ENCODE peak calls at places on chromosomes 13 and 19, in four cellular contexts. Z is HepG2, T is H1, D is K562. W is an unnamed sample.

GRCh38 chr19:10061717-10062310 is 24.3 kb upstream of the SHFL start:
- DNase-seq in Z (no peak), T (no peak), D (peak), W (no peak)

GRCh38 chr19:36245210-36246005 is 30.5 kb downstream of the ZNF146 start:
- DNase-seq in Z (no peak), T (peak), D (no peak), W (no peak)

GRCh38 chr13:41032646-41033396 is 13.7 kb upstream of the ELF1 start:
- DNase-seq in Z (no peak), T (no peak), D (no peak), W (no peak)

GRCh38 chr13:59531571-59532091 is 632.1 kb downstream of the DIAPH3 start:
- DNase-seq in Z (peak), T (peak), D (peak), W (peak)

GRCh38 chr13:29543230-29544215 is 52.0 kb downstream of the SLC7A1 start:
- DNase-seq in Z (peak), T (no peak), D (peak), W (no peak)

GRCh38 chr13:48775804-48776203 is 122.1 kb downstream of the CYSLTR2 start:
- DNase-seq in Z (no peak), T (no peak), D (no peak), W (no peak)

GRCh38 chr19:42634409-42635232 is 39.9 kb upstream of the CEACAM8 start:
- DNase-seq in Z (peak), T (peak), D (peak), W (peak)

GRCh38 chr19:16301999-16302694 is 22.5 kb upstream of the KLF2 start:
- DNase-seq in Z (no peak), T (no peak), D (no peak), W (peak)

GRCh38 chr19:23795462-23795861 is 36.8 kb upstream of the ZNF681 start:
- DNase-seq in Z (no peak), T (no peak), D (no peak), W (no peak)

GRCh38 chr19:6811906-6812305 is 39.4 kb downstream of the VAV1 start:
- DNase-seq in Z (peak), T (no peak), D (peak), W (peak)

GRCh38 chr19:57688011-57688763 is 6.4 kb downstream of the ZNF551 start:
- DNase-seq in Z (no peak), T (no peak), D (no peak), W (no peak)

DNA sequence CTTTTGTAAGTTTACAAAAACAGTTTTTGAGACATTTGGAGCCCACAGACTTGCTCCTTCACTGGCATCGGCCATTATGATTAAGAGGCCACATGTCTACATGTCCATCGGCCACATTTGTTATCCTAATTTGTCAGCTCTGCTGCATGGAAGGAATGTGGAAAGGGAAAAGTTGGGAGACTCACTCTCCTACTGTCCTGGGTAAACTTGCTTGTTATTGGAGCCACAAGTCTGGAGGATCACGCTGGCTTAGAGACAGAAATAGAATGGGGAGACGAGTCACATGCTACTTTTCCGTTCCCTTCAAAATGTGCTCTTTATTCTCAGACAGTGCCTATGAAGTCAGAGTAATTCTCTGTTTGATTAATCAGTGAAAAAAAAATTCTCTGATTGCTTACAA is 741.2 kb upstream of the PCDH9 start:
- DNase-seq in Z (no peak), T (no peak), D (no peak), W (no peak)
- TF ChIP-seq SP1 in Z (no peak), T (no peak), D (no peak), W (no peak)

GRCh38 chr19:5001547-5002131 is 32.7 kb downstream of the KDM4B start:
- DNase-seq in Z (peak), T (no peak), D (peak), W (peak)
- H3K9ac ChIP-seq in Z (no peak), T (no peak), D (no peak), W (peak)

GRCh38 chr13:46355906-46356305 is 31.1 kb downstream of the RUBCNL start:
- DNase-seq in Z (no peak), T (no peak), D (no peak), W (no peak)
- TF ChIP-seq ZNF274 in Z (no peak), T (no peak), D (no peak), W (no peak)

DNA sequence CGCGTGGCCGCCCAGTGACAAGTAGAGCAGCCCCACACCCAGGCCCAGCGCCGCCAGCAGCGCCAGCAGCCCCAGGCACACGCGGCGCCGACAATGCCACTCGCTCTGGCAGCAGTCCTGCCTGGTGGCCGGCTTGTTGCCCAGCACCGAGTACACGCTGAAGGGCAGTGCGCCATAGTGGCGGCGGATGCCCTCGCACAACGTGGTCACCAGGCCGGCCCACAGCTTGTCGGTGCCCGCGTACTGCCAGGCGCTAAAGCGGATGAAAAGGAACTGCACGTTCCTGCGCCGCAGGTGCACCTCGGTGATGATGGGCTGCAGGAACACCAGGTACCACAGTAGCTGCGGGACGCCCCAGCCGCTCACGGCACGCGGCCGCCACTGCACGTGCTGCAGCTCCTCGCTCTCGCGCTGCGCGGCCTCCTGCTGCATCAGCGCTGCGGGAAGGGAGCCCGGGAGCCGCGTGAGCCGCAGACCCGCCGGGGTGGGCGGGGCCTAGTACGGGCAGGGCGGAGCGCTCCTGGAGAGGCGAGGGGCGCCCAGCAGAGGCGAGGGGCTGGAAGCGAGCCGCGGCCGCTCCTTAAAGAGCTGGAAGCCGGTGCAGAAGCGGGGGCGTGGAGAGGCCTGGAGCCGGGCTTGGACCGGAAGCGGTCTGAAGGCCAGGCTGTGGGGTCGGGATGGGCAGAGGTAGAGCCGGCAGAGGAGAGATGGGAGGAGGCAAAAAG is 7.3 kb downstream of the NKPD1 start:
- DNase-seq in Z (no peak), T (peak), D (peak), W (no peak)
- TF ChIP-seq SP1 in Z (no peak), T (no peak), D (no peak), W (no peak)

GRCh38 chr13:21670883-21671792 is at the start of gene FGF9:
- DNase-seq in Z (peak), T (peak), D (peak), W (peak)

GRCh38 chr13:21671793-21672680 is 1.2 kb downstream of the FGF9 start:
- DNase-seq in Z (no peak), T (peak), D (no peak), W (no peak)

GRCh38 chr13:21672811-21673591 is 2.1 kb downstream of the FGF9 start:
- DNase-seq in Z (no peak), T (no peak), D (no peak), W (no peak)

GRCh38 chr13:21670006-21670882 is 629 bp upstream of the FGF9 start:
- DNase-seq in Z (no peak), T (no peak), D (peak), W (no peak)

GRCh38 chr13:21668665-21669599 is 1.9 kb upstream of the FGF9 start:
- DNase-seq in Z (no peak), T (peak), D (no peak), W (no peak)
- H3K9ac ChIP-seq in Z (no peak), T (peak), D (no peak), W (no peak)

DNA sequence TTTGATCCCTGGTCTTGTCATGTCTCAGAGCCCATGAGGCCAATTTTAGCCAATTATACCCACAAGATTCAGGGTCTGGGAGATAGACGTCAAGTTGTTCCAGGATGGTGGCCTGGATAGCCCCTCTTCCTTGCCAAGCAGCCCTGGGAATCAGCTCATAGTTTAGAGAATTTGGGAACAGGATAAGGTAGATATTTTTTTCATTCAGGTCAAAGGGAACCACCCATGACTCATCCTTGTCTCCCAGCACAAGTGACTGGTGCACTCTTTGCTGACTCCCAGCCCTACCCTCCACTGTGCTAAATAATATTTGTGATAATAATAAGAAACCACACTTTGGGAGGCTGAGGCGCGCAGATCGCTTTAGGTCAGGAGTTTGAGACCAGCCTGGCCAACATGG is 17.1 kb upstream of the S1PR4 start:
- DNase-seq in Z (no peak), T (no peak), D (peak), W (no peak)
- TF ChIP-seq ZNF274 in Z (no peak), T (no peak), D (no peak), W (no peak)

DNA sequence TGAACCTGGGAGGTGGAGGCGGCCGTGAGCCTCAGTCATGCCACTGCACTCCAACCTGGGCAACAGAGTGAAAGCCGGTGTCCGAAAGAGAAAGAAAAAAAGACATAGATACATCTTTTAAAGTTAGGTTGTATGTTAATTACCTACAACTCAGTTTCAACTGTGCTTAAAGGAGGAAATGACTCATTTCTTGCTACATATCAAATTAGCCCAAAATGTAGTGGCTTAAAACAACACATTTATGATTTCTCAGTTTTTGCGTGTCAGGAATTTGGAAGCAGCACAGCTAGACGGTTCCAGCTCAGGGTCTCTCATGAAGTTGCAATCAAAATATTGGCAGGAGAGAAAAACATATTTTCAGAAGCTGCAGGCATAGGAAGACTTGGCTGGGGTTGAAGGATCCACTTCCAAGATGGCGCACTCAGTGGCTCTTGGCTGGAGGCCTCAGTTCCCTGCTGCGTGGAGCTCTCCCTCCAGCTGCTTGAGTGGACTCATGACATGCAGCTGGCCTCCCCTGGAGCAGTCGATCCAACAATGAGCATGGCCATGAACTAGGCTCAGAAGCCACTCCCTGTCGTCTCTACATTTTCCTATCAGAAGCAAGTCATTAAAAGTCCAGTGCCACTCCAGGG is 7.1 kb downstream of the LDLR start:
- DNase-seq in Z (no peak), T (no peak), D (no peak), W (no peak)
- TF ChIP-seq SP1 in Z (no peak), T (no peak), D (no peak), W (no peak)

DNA sequence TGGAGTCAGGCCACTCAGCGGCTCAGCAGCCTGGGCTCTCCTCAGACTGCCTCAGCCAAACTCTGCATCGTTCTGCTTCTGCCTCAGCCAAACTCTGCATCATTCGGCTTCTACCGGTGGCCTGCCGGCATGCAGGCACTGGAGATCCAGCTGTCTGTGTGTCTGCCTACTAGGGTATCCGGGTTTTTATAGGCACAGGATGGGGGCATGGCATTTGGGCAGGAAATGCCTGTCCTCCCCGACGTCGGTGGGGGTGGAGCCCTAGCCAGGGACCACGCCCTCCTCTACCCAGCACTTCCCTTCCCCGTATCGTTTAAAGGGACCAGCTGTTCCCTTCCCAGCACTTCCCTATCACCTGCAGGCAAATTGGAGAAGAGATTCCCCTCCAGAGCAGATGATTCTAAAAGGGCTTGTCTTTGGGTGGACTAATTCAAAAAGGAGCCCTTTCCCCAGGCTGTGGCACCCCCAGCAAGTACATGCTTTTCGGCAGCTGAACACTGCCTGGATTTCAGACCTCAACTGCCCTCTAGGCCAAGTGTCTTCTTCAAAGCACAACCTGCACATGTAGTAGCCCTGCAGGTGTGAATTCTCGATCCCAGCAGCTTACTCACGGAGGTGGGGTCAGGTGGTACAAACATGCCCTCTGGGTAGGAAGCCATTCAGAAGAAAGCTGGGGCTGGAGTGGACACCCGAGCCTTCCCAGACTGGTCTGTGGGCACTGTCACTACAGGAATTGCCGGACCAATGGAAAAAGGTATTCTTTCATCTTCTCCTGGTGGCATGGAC is 25.5 kb upstream of the GPR12 start:
- DNase-seq in Z (no peak), T (peak), D (no peak), W (no peak)
- H3K9ac ChIP-seq in Z (no peak), T (no peak), D (no peak), W (no peak)